ENCODE peak calls at places on chromosomes 2 and 18, in four cellular contexts. B, N, M and T are unnamed samples.

GRCh38 chr2:230828272-230828961 is 36.3 kb upstream of the ITM2C start:
- DNase-seq in B (no peak), N (no peak), M (no peak), T (no peak)

GRCh38 chr2:17543848-17544645 is 3.6 kb downstream of the VSNL1 start:
- DNase-seq in B (no peak), N (no peak), M (peak; percentile 48), T (no peak)

GRCh38 chr2:238097201-238097987 is 2.7 kb upstream of the ESPNL start:
- DNase-seq in B (no peak), N (no peak), M (no peak), T (peak; percentile 58)

GRCh38 chr2:152379089-152379488 is 44.1 kb downstream of the FMNL2 start:
- DNase-seq in B (no peak), N (no peak), M (no peak), T (no peak)

GRCh38 chr2:9699139-9699823 is 68.5 kb upstream of the YWHAQ start:
- DNase-seq in B (peak; percentile 63), N (no peak), M (no peak), T (no peak)

GRCh38 chr2:150371066-150371812 is 116.2 kb downstream of the RND3 start:
- DNase-seq in B (no peak), N (no peak), M (no peak), T (no peak)

GRCh38 chr2:109230980-109231420 is 102.0 kb downstream of the SH3RF3 start:
- DNase-seq in B (no peak), N (no peak), M (no peak), T (no peak)

GRCh38 chr2:120738786-120739771 is 3.4 kb downstream of the GLI2 start:
- DNase-seq in B (no peak), N (no peak), M (no peak), T (no peak)

GRCh38 chr2:240705204-240705781 is 13.6 kb downstream of the AQP12A start:
- DNase-seq in B (no peak), N (no peak), M (no peak), T (no peak)

GRCh38 chr2:150639917-150640538 is 152.6 kb upstream of the RND3 start:
- DNase-seq in B (no peak), N (no peak), M (no peak), T (no peak)

GRCh38 chr2:230920167-230920566 is 4.9 kb downstream of the GPR55 start:
- DNase-seq in B (no peak), N (no peak), M (no peak), T (no peak)

GRCh38 chr2:211033765-211034164 is 477.4 kb downstream of the CPS1 start:
- DNase-seq in B (no peak), N (peak; percentile 12), M (peak; percentile 35), T (peak; percentile 6)

GRCh38 chr2:25252291-25253152 is 84.1 kb upstream of the POMC start:
- DNase-seq in B (peak; percentile 77), N (no peak), M (peak; percentile 82), T (peak; percentile 99)

GRCh38 chr2:221254281-221254680 is 317.8 kb downstream of the EPHA4 start:
- DNase-seq in B (no peak), N (no peak), M (no peak), T (no peak)

GRCh38 chr18:10304853-10305252 is 149.6 kb upstream of the APCDD1 start:
- DNase-seq in B (no peak), N (no peak), M (no peak), T (no peak)

GRCh38 chr2:3224681-3225080 is 152.9 kb downstream of the EIPR1 start:
- DNase-seq in B (no peak), N (no peak), M (no peak), T (no peak)

GRCh38 chr2:30098271-30099005 is 48.4 kb upstream of the YPEL5 start:
- DNase-seq in B (no peak), N (no peak), M (no peak), T (no peak)

GRCh38 chr2:143431316-143431715 is 302.1 kb downstream of the ARHGAP15 start:
- DNase-seq in B (no peak), N (no peak), M (no peak), T (no peak)

GRCh38 chr2:135149251-135149650 is 97.2 kb downstream of the RAB3GAP1 start:
- DNase-seq in B (no peak), N (no peak), M (peak; percentile 15), T (no peak)

GRCh38 chr2:3313845-3314375 is 63.7 kb downstream of the EIPR1 start:
- DNase-seq in B (no peak), N (no peak), M (no peak), T (peak; percentile 91)

GRCh38 chr2:207182916-207183315 is 17.2 kb upstream of the KLF7 start:
- DNase-seq in B (no peak), N (no peak), M (no peak), T (no peak)

GRCh38 chr18:12309683-12310198 is 1.7 kb downstream of the TUBB6 start:
- DNase-seq in B (no peak), N (no peak), M (no peak), T (no peak)

GRCh38 chr2:235458839-235459273 is 35.0 kb upstream of the AGAP1 start:
- DNase-seq in B (peak; percentile 33), N (no peak), M (peak; percentile 55), T (no peak)

GRCh38 chr2:239462671-239463506 is 62.1 kb upstream of the HDAC4 start:
- DNase-seq in B (no peak), N (no peak), M (no peak), T (no peak)

GRCh38 chr2:239285071-239285931 is 115.5 kb downstream of the HDAC4 start:
- DNase-seq in B (peak; percentile 37), N (no peak), M (peak; percentile 54), T (no peak)

GRCh38 chr2:151766421-151767153 is 32.3 kb upstream of the NEB start:
- DNase-seq in B (peak; percentile 82), N (no peak), M (no peak), T (no peak)

GRCh38 chr2:15667579-15668556 is 76.2 kb downstream of the DDX1 start:
- DNase-seq in B (no peak), N (no peak), M (no peak), T (no peak)

GRCh38 chr2:64525323-64525625 is 1.1 kb downstream of the AFTPH start:
- DNase-seq in B (peak; percentile 28), N (no peak), M (peak; percentile 28), T (no peak)

GRCh38 chr18:71784777-71785176 is 759.4 kb downstream of the CBLN2 start:
- DNase-seq in B (peak; percentile 2), N (no peak), M (peak; percentile 10), T (peak; percentile 12)

GRCh38 chr2:176518823-176519222 is 249.6 kb downstream of the MTX2 start:
- DNase-seq in B (no peak), N (no peak), M (no peak), T (peak; percentile 60)

GRCh38 chr2:23925702-23926288 is 1.1 kb downstream of the ATAD2B start:
- DNase-seq in B (peak; percentile 71), N (no peak), M (peak; percentile 44), T (no peak)

GRCh38 chr2:182066439-182067061 is 80.9 kb downstream of the PPP1R1C start:
- DNase-seq in B (no peak), N (no peak), M (no peak), T (peak; percentile 8)

GRCh38 chr2:204643326-204643725 is 98.1 kb downstream of the PARD3B start:
- DNase-seq in B (no peak), N (no peak), M (no peak), T (no peak)

GRCh38 chr18:33761363-33761762 is 183.3 kb downstream of the ASXL3 start:
- DNase-seq in B (no peak), N (no peak), M (no peak), T (peak; percentile 27)

DNA sequence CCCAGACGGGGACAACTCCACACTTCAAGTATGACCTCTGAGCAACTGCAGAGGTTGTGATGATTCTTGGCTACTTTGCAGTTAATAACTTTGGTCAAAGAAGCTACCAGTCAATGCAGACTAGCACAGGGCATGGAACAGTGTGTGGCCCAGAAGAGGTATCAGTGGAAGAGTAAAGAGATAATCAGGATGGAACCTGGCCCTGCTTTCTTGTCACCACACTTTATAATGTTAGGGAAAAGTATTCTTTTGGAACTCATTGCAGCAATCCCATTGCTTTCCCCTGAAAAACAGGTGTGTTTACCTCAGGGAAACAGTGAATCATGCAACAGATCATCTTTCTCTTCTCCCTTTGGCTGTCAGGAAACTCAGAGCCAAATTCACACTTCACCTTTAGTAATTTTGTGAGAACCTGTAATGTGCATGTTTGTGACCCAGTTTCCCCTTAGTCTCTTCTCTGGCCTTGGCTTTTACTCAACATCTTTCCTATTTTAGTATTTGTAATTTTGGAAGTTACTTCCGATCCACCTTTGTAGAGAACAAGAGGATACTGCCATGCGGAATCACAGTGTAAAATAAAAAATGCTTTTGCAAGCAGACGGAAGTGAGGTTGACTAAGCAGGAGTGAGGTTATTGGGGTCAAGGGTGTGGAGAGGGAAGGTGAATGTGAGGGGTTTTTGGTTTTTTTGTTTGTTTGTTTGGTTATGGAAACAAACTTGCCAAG is 14.2 kb downstream of the ASPRV1 start:
- DNase-seq in B (no peak), N (no peak), M (no peak), T (no peak)
- H3K4me2 ChIP-seq in B (peak overlapping the region; percentile 20), N (peak overlapping the region; percentile 68), M (peak overlapping the region; percentile 99), T (no peak overlapping the region)

DNA sequence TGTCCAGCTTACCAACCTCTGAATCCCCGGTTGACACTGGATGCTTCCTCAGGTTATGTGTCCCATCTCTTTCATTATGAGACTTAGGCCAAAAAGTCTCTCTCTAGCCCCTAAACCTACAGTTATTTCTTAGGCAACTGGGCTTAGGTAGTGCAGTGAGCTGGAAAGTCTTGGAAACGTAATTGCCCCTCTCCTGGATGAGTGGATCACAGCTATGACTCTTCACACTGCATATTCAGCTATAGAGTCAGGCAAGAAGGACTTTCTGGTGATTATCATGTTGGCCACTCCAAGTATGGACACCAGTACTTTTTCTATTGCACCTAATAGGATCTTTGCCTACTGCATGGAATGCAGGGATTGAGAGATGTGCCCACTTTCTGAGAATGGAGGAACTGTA is 458.3 kb upstream of the CELF4 start:
- DNase-seq in B (no peak), N (no peak), M (no peak), T (no peak)
- TF ChIP-seq ELF1 in B (no peak), N (no peak), M (no peak), T (no peak)

GRCh38 chr2:226272435-226272834 is 527.2 kb downstream of the IRS1 start:
- DNase-seq in B (no peak), N (no peak), M (no peak), T (no peak)

GRCh38 chr2:226273440-226273839 is 526.2 kb downstream of the IRS1 start:
- DNase-seq in B (no peak), N (no peak), M (no peak), T (no peak)

GRCh38 chr2:226270279-226270678 is 529.3 kb downstream of the IRS1 start:
- DNase-seq in B (no peak), N (no peak), M (no peak), T (no peak)

DNA sequence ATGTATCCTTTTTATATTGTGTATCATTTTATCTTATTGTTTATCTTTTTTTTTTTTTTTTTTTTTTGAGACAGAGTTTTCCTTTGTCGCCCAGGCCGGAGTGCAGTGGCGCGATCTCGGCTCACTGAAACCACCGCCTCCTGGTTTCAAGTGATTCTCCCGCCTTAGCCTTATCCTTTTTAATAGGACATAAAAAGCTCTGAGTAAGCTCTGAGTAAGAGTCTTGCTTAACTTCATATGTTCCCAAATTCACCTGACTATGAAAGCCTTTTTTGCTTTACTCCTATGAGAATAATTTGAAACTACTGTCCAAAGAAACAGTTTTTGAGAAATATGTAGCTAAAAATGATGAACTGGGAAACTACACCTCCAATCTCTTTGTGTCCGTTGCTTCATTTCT is 525.5 kb downstream of the IRS1 start:
- DNase-seq in B (no peak), N (no peak), M (no peak), T (no peak)
- TF ChIP-seq YY1 in B (no peak), N (no peak), M (no peak), T (no peak)

DNA sequence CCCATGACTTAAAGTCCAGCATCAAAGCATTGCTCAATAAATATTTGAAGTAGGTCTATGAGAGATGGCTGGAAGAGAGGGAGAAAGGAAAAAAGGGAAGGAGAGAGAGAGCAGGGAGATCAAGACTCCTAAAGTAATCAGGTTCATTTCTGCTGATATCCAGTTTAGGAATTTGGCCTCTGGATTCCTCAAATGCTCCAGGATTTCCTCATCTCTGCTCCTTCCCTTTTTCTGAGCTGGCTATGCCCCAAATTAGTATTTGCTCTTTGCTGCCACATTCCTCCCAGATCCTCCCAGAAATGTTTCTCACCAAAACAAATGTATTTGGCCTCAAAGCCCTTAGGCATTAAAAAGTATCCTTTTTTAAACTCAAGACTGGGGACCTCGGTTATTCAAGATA is 739.3 kb upstream of the CHAC2 start:
- DNase-seq in B (no peak), N (no peak), M (no peak), T (no peak)
- H3K4me2 ChIP-seq in B (no peak overlapping the region), N (no peak overlapping the region), M (no peak overlapping the region), T (no peak overlapping the region)